ENCODE peak calls at places on chromosome 10, in ten cellular contexts. X, T, B, Z, J, V, F, H, Y and W are unnamed samples.

GRCh38 chr10:63466168-63466935 is 575 bp upstream of the JMJD1C start:
- DNase-seq in H (no peak), Y (peak; percentile 14), F (peak; percentile 50), J (peak; percentile 44), B (peak; percentile 32), Z (peak; percentile 72), X (peak; percentile 82), T (no peak), V (peak; percentile 77), W (peak; percentile 42)

GRCh38 chr10:13890617-13891541 is 304.1 kb downstream of the PRPF18 start:
- DNase-seq in Y (no peak), H (no peak), B (peak; percentile 26), T (no peak), X (no peak), Z (peak; percentile 59), F (peak; percentile 51), J (no peak), V (peak; percentile 56), W (no peak)

GRCh38 chr10:89167915-89168314 is 39.2 kb downstream of the CH25H start:
- DNase-seq in B (no peak), Y (no peak), T (no peak), F (no peak), J (no peak), H (no peak), Z (no peak), X (no peak), V (no peak), W (no peak)

GRCh38 chr10:93469454-93469853 is 12.7 kb downstream of the MYOF start:
- DNase-seq in B (no peak), V (no peak), T (no peak), Y (no peak), F (no peak), X (no peak), J (no peak), H (no peak), Z (no peak), W (no peak)

GRCh38 chr10:48470893-48471805 is 133.7 kb downstream of the ARHGAP22 start:
- DNase-seq in H (no peak), T (no peak), F (no peak), J (no peak), X (no peak), Z (peak; percentile 35), V (peak; percentile 9), B (no peak), Y (no peak), W (no peak)

GRCh38 chr10:42932735-42933453 is 144.0 kb upstream of the RET start:
- DNase-seq in B (no peak), J (no peak), X (no peak), Y (no peak), V (no peak), F (no peak), H (no peak), T (no peak), Z (no peak), W (no peak)

GRCh38 chr10:77505431-77506334 is 131.9 kb downstream of the KCNMA1 start:
- DNase-seq in F (no peak), Z (peak; percentile 88), X (no peak), V (no peak), Y (no peak), B (no peak), H (no peak), T (no peak), J (no peak), W (no peak)

GRCh38 chr10:48440771-48441170 is 134.3 kb downstream of the MAPK8 start:
- DNase-seq in Z (no peak), T (no peak), B (no peak), H (no peak), X (no peak), V (no peak), F (no peak), J (no peak), Y (no peak), W (no peak)

GRCh38 chr10:92080244-92080643 is 156.7 kb downstream of the BTAF1 start:
- DNase-seq in X (no peak), J (no peak), B (no peak), F (no peak), H (no peak), Y (no peak), T (no peak), V (no peak), Z (no peak), W (no peak)

GRCh38 chr10:283916-284356 is 148.7 kb downstream of the ZMYND11 start:
- DNase-seq in B (no peak), X (no peak), H (peak; percentile 31), F (no peak), Z (no peak), J (no peak), T (no peak), Y (no peak), V (no peak), W (no peak)

GRCh38 chr10:74705361-74705980 is 120.9 kb upstream of the KAT6B start:
- DNase-seq in Y (no peak), J (no peak), F (no peak), T (no peak), Z (no peak), X (no peak), V (no peak), B (no peak), H (no peak), W (peak; percentile 44)

GRCh38 chr10:49118450-49118849 is 3.1 kb upstream of the VSTM4 start:
- DNase-seq in J (no peak), Z (no peak), T (no peak), H (no peak), B (no peak), F (no peak), X (no peak), V (no peak), Y (no peak), W (no peak)

GRCh38 chr10:373516-374309 is 238.5 kb downstream of the ZMYND11 start:
- DNase-seq in J (no peak), T (peak; percentile 74), V (peak; percentile 31), Z (peak; percentile 69), B (no peak), H (no peak), Y (no peak), X (no peak), F (no peak), W (no peak)

GRCh38 chr10:26717476-26717875 is 20.0 kb downstream of the PDSS1 start:
- DNase-seq in J (no peak), T (no peak), V (no peak), F (no peak), X (no peak), H (no peak), Z (no peak), Y (no peak), B (no peak), W (no peak)

GRCh38 chr10:43479275-43479674 is 42.4 kb downstream of the ZNF487 start:
- DNase-seq in V (no peak), T (no peak), F (no peak), H (no peak), X (no peak), J (no peak), Z (peak; percentile 52), B (no peak), Y (no peak), W (no peak)

GRCh38 chr10:132711618-132712051 is 74.3 kb downstream of the NKX6-2 start:
- DNase-seq in J (no peak), Y (no peak), Z (no peak), H (no peak), X (no peak), F (peak; percentile 37), V (no peak), T (no peak), B (no peak), W (no peak)

GRCh38 chr10:14748471-14748870 is 26.2 kb downstream of the FAM107B start:
- DNase-seq in V (no peak), X (no peak), H (no peak), B (no peak), T (no peak), Y (no peak), Z (peak; percentile 7), J (no peak), F (no peak), W (no peak)

GRCh38 chr10:94397549-94398370 is 4.6 kb upstream of the TBC1D12 start:
- DNase-seq in X (no peak), V (no peak), J (no peak), F (no peak), B (no peak), H (no peak), Y (no peak), T (no peak), Z (peak; percentile 53), W (no peak)

GRCh38 chr10:54133201-54133600 is 667.8 kb downstream of the PCDH15 start:
- DNase-seq in B (no peak), F (no peak), Y (no peak), J (peak; percentile 1), X (peak; percentile 14), Z (no peak), T (no peak), V (peak; percentile 22), H (no peak), W (no peak)

GRCh38 chr10:123863721-123864432 is 27.7 kb downstream of the CPXM2 start:
- DNase-seq in V (no peak), F (no peak), B (no peak), Z (no peak), X (no peak), J (no peak), T (no peak), H (no peak), Y (no peak), W (no peak)

GRCh38 chr10:97801449-97801848 is 29.6 kb upstream of the SFRP5 start:
- DNase-seq in V (no peak), J (no peak), F (no peak), Z (no peak), Y (no peak), H (no peak), T (no peak), X (no peak), B (no peak), W (no peak)

GRCh38 chr10:123766012-123766411 is 99.9 kb downstream of the GPR26 start:
- DNase-seq in B (no peak), H (no peak), V (no peak), F (no peak), J (no peak), X (no peak), Y (no peak), T (no peak), Z (no peak), W (no peak)

GRCh38 chr10:86613096-86613495 is 41.3 kb upstream of the OPN4 start:
- DNase-seq in Y (no peak), Z (no peak), H (no peak), B (no peak), J (no peak), V (no peak), X (no peak), T (no peak), F (no peak), W (no peak)

GRCh38 chr10:93334901-93335312 is 147.2 kb downstream of the MYOF start:
- DNase-seq in H (no peak), Z (peak; percentile 40), V (no peak), T (peak; percentile 60), Y (no peak), J (no peak), B (no peak), F (no peak), X (no peak), W (no peak)

GRCh38 chr10:94451883-94452519 is 49.7 kb downstream of the TBC1D12 start:
- DNase-seq in Z (no peak), Y (no peak), J (no peak), F (no peak), T (no peak), V (no peak), H (no peak), X (no peak), B (no peak), W (no peak)

GRCh38 chr10:71964669-71965515 is 697 bp downstream of the CHST3 start:
- DNase-seq in Z (peak; percentile 84), F (no peak), Y (no peak), J (no peak), X (peak; percentile 22), H (no peak), T (no peak), V (peak; percentile 69), B (no peak), W (no peak)